ENCODE peak calls at places on chromosome 22, in ten cellular contexts. R, L, P, V, N, Q, U, A, M and F are unnamed samples.

GRCh38 chr22:17864398-17865182 is 90.3 kb upstream of the BID start:
- DNase-seq in U (no peak), M (peak), V (no peak), L (no peak), N (no peak), R (no peak), A (no peak), Q (no peak), P (no peak), F (no peak)

GRCh38 chr22:32584650-32585049 is 110.0 kb downstream of the FBXO7 start:
- DNase-seq in Q (no peak), L (no peak), V (no peak), M (no peak), P (no peak), U (peak), A (peak), R (no peak), N (no peak), F (no peak)

GRCh38 chr22:44824271-44824670 is 71.9 kb downstream of the ARHGAP8 start:
- DNase-seq in L (no peak), R (no peak), P (no peak), A (no peak), U (no peak), Q (no peak), N (no peak), M (no peak), V (no peak), F (no peak)

GRCh38 chr22:37905534-37906363 is at the start of gene MICALL1:
- DNase-seq in Q (no peak), A (peak), L (peak), N (peak), V (peak), P (no peak), U (peak), M (peak), R (peak), F (peak)

GRCh38 chr22:41787331-41787730 is 13.1 kb upstream of the CCDC134 start:
- DNase-seq in N (no peak), R (no peak), M (no peak), L (no peak), Q (no peak), A (no peak), U (no peak), V (no peak), P (no peak), F (no peak)

GRCh38 chr22:32130464-32130863 is 28.6 kb downstream of the C22orf42 start:
- DNase-seq in N (no peak), R (no peak), Q (no peak), A (no peak), V (no peak), M (no peak), U (no peak), L (peak), P (no peak), F (no peak)

GRCh38 chr22:29308791-29309262 is 2.4 kb downstream of the GAS2L1 start:
- DNase-seq in P (no peak), L (no peak), N (no peak), R (no peak), Q (no peak), A (peak), M (no peak), U (peak), V (peak), F (no peak)

GRCh38 chr22:26860233-26860765 is 202.9 kb downstream of the MIAT start:
- DNase-seq in M (no peak), N (no peak), R (no peak), A (no peak), V (no peak), Q (no peak), L (no peak), P (no peak), U (no peak), F (no peak)

GRCh38 chr22:25334091-25334490 is 114.7 kb downstream of the CRYBB2 start:
- DNase-seq in M (peak), Q (peak), P (no peak), U (no peak), N (peak), V (no peak), A (peak), L (peak), R (no peak), F (peak)

GRCh38 chr22:21025266-21025665 is 7.1 kb downstream of the SLC7A4 start:
- DNase-seq in L (no peak), P (no peak), Q (no peak), V (no peak), U (no peak), M (no peak), R (no peak), A (no peak), N (no peak), F (no peak)

GRCh38 chr22:42284643-42285181 is 14.3 kb upstream of the TCF20 start:
- DNase-seq in U (no peak), R (no peak), Q (no peak), M (peak), N (no peak), L (no peak), A (no peak), P (no peak), V (no peak), F (no peak)

GRCh38 chr22:42962295-42963230 is 52.4 kb downstream of the PACSIN2 start:
- DNase-seq in A (no peak), V (no peak), P (no peak), N (peak), U (no peak), R (no peak), L (no peak), M (peak), Q (no peak), F (no peak)

GRCh38 chr22:50082961-50083461 is 2.2 kb downstream of the MLC1 start:
- DNase-seq in N (no peak), M (no peak), R (no peak), A (no peak), P (no peak), Q (no peak), L (no peak), U (no peak), V (no peak), F (no peak)

GRCh38 chr22:41009222-41009948 is 58.2 kb downstream of the RBX1 start:
- DNase-seq in V (no peak), Q (no peak), L (no peak), A (peak), N (no peak), M (peak), P (no peak), R (no peak), U (peak), F (no peak)

GRCh38 chr22:20084547-20085413 is 4.7 kb downstream of the DGCR8 start:
- DNase-seq in L (no peak), A (no peak), P (no peak), U (no peak), V (no peak), R (no peak), Q (peak), N (no peak), M (peak), F (peak)

GRCh38 chr22:28442951-28443876 is 236.4 kb downstream of the TTC28 start:
- DNase-seq in M (peak), A (peak), U (peak), P (peak), L (peak), R (no peak), V (no peak), N (peak), Q (peak), F (peak)

GRCh38 chr22:40749829-40750228 is 69.3 kb downstream of the SLC25A17 start:
- DNase-seq in N (no peak), L (no peak), Q (no peak), A (no peak), V (no peak), P (no peak), M (no peak), U (no peak), R (no peak), F (no peak)

GRCh38 chr22:32333141-32333768 is 24.4 kb upstream of the RFPL3 start:
- DNase-seq in U (no peak), A (no peak), N (no peak), L (no peak), M (no peak), P (no peak), V (no peak), R (no peak), Q (no peak), F (no peak)

GRCh38 chr22:35425971-35426800 is 26.2 kb downstream of the MCM5 start:
- DNase-seq in A (peak), L (no peak), Q (no peak), R (no peak), N (no peak), U (no peak), V (no peak), M (no peak), P (no peak), F (no peak)

GRCh38 chr22:35349704-35350538 is 31.0 kb upstream of the HMOX1 start:
- DNase-seq in M (no peak), N (no peak), A (peak), R (no peak), Q (no peak), U (peak), L (peak), V (no peak), P (no peak), F (no peak)

GRCh38 chr22:49993649-49994360 is 18.8 kb downstream of the IL17REL start:
- DNase-seq in A (no peak), V (no peak), N (no peak), Q (no peak), U (no peak), R (no peak), L (no peak), M (no peak), P (no peak), F (no peak)

GRCh38 chr22:28373841-28374240 is 305.8 kb downstream of the TTC28 start:
- DNase-seq in Q (no peak), R (no peak), L (no peak), U (peak), M (no peak), V (no peak), A (peak), P (no peak), N (no peak), F (no peak)

GRCh38 chr22:36297568-36297967 is 44.6 kb downstream of the APOL1 start:
- DNase-seq in V (no peak), Q (no peak), A (no peak), P (no peak), U (no peak), L (no peak), R (no peak), M (peak), N (no peak), F (no peak)